ENCODE peak calls at places on chromosomes 5 and 9, in four cellular contexts. One of them, this sample, is unnamed.

GRCh38 chr9:382383-382782 is 167.7 kb downstream of the DOCK8 start:
- DNase-seq in B cell: no peak
- DNase-seq in WTC11: no peak
- DNase-seq in adrenal gland: no peak
- DNase-seq in this sample: no peak

GRCh38 chr5:143877196-143877595 is 65.2 kb downstream of the HMHB1 start:
- DNase-seq in B cell: no peak
- DNase-seq in WTC11: no peak
- DNase-seq in adrenal gland: no peak
- DNase-seq in this sample: no peak

GRCh38 chr5:116750626-116751188 is 176.1 kb upstream of the SEMA6A start:
- DNase-seq in B cell: no peak
- DNase-seq in WTC11: no peak
- DNase-seq in adrenal gland: no peak
- DNase-seq in this sample: no peak

GRCh38 chr9:127903557-127904475 is 4.4 kb upstream of the ST6GALNAC6 start:
- DNase-seq in B cell: no peak
- DNase-seq in WTC11: peak
- DNase-seq in adrenal gland: peak
- DNase-seq in this sample: no peak

GRCh38 chr5:61330879-61331406 is 1.1 kb upstream of the ZSWIM6 start:
- DNase-seq in B cell: peak
- DNase-seq in WTC11: peak
- DNase-seq in adrenal gland: peak
- DNase-seq in this sample: no peak

GRCh38 chr5:3265131-3265885 is 330.3 kb upstream of the IRX1 start:
- DNase-seq in B cell: no peak
- DNase-seq in WTC11: no peak
- DNase-seq in adrenal gland: no peak
- DNase-seq in this sample: no peak

GRCh38 chr5:93569295-93570164 is 11.5 kb downstream of the NR2F1-AS1 start:
- DNase-seq in B cell: peak
- DNase-seq in WTC11: no peak
- DNase-seq in adrenal gland: no peak
- DNase-seq in this sample: no peak

GRCh38 chr9:37943329-37944265 is 39.7 kb upstream of the SLC25A51 start:
- DNase-seq in B cell: no peak
- DNase-seq in WTC11: no peak
- DNase-seq in adrenal gland: peak
- DNase-seq in this sample: peak

GRCh38 chr5:169304175-169304574 is 3.2 kb upstream of the SLIT3 start:
- DNase-seq in B cell: no peak
- DNase-seq in WTC11: no peak
- DNase-seq in adrenal gland: no peak
- DNase-seq in this sample: no peak

GRCh38 chr5:141534492-141535213 is 45.8 kb downstream of the PCDHGC5 start:
- DNase-seq in B cell: no peak
- DNase-seq in WTC11: no peak
- DNase-seq in adrenal gland: no peak
- DNase-seq in this sample: no peak

GRCh38 chr9:93139365-93140182 is 5.5 kb upstream of the NINJ1 start:
- DNase-seq in B cell: no peak
- DNase-seq in WTC11: no peak
- DNase-seq in adrenal gland: no peak
- DNase-seq in this sample: no peak

GRCh38 chr5:122999947-123000563 is 36.5 kb downstream of the PPIC start:
- DNase-seq in B cell: peak
- DNase-seq in WTC11: peak
- DNase-seq in adrenal gland: no peak
- DNase-seq in this sample: no peak

DNA sequence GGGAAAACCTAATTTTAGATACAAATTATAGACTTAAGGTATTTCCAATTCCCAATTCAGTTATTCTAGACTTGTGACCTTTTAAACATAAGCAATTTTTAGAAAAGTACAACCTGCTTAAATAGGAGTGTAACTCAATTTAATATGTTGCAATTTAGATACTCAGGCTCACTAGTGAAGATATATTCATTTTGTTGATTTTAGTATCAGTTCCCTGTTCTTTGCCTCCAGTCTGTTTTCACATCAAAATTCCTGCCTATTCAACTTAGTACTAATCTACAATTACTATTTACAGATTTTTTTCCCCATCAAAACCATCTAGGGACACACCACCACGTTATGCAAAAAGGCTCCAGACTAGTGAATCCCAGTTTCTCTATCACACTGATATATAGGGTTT is 30.4 kb downstream of the PWWP2A start:
- DNase-seq in B cell: no peak
- DNase-seq in WTC11: no peak
- DNase-seq in adrenal gland: no peak
- DNase-seq in this sample: no peak
- TF ChIP-seq CTCF in B cell: no peak
- TF ChIP-seq CTCF in WTC11: no peak
- TF ChIP-seq CTCF in adrenal gland: no peak
- TF ChIP-seq CTCF in this sample: no peak

GRCh38 chr5:132754111-132754510 is 6.9 kb downstream of the CCNI2 start:
- DNase-seq in B cell: peak
- DNase-seq in WTC11: no peak
- DNase-seq in adrenal gland: no peak
- DNase-seq in this sample: no peak
- TF ChIP-seq CTCF in B cell: no peak
- TF ChIP-seq CTCF in WTC11: no peak
- TF ChIP-seq CTCF in adrenal gland: no peak
- TF ChIP-seq CTCF in this sample: no peak

DNA sequence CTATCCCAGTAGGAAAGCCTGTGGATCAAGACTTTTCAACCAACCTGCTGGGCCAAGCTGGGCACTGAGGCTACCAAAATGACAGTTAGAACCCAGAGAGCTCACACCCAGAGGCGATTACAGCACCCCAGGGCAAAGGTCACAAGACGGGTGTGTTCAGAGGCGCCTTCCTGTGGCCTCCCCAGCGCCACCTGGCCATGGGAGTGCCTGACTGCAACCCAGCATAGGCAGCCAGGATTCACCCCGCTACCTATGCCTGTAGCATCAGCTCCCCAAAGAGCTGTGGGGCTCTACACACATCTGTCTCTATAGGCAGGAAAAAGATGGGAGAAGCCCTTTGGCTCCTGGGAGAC is 33.5 kb downstream of the PDGFRB start:
- DNase-seq in B cell: no peak
- DNase-seq in WTC11: peak
- DNase-seq in adrenal gland: no peak
- DNase-seq in this sample: no peak
- TF ChIP-seq CTCF in B cell: no peak
- TF ChIP-seq CTCF in WTC11: no peak
- TF ChIP-seq CTCF in adrenal gland: no peak
- TF ChIP-seq CTCF in this sample: peak

DNA sequence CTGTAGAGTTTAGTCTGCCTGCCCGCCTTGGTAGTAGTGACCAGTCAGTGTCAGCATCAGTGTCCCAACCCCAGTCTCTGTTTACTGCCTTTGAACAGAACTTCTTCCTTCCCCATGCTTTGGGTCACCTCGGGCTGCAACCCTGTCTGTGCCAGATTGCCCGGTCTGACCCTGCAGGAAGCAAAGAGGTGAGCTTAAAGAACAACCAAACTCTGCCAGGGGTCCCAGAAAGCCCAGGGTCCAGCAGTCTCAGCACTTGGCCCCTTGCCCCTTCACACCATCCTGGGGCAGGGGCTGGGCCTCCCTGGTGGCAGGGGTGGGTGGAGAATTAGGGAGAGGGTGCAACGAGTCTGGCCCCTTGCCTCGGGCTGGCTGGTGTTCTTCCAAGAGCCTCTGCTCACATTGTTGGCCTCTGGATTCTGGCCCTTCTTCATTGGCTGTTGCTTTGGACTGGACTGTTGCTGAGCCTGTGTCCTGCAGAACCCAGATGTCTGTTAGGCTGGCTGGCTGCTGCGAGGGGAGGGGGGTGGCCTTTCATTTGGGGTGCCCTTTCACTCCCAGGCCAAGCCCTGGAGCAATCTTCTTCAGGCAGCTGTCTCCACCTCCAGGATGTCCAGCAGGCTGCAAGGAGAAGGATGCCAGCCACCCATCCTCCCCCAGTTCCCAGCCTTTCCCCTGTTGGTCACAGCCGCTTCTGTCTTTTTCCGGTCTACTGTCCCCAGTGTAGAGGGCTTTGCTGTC is 51.2 kb downstream of the SAR1B start:
- DNase-seq in B cell: peak
- DNase-seq in WTC11: no peak
- DNase-seq in adrenal gland: no peak
- DNase-seq in this sample: no peak
- TF ChIP-seq CTCF in B cell: no peak
- TF ChIP-seq CTCF in WTC11: no peak
- TF ChIP-seq CTCF in adrenal gland: no peak
- TF ChIP-seq CTCF in this sample: peak

GRCh38 chr5:174937201-174938130 is 213.1 kb downstream of the MSX2 start:
- DNase-seq in B cell: no peak
- DNase-seq in WTC11: no peak
- DNase-seq in adrenal gland: no peak
- DNase-seq in this sample: no peak

DNA sequence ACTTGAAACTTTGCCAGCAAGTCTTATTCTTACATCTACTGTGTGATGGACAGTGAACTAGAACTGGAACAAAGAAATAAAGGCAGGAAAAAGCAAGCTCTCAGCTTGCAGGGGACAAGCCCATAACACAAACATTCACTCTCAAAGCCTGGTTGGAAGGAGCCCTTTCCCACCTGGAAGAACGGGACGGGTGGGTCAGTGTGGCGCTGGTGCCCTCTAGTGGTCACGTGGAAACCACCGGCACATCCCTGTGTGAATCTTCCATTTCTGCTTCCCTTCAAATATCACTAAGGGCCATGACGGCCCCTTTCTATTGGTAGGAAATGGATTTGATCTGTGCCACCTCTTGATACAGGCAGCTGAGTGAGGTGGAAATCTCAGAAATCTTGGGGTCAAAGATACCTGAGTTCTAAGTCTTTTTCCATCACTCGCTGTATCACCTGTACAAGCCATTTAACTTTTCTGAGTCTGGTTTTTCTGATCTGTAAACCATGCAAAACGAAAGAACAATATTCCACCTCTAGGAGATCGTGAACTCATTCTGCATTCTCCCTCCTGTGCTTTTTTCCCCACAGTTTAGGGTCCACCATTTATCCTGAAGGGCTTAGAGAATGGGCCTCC is 211.6 kb downstream of the MSX2 start:
- DNase-seq in B cell: peak
- DNase-seq in WTC11: peak
- DNase-seq in adrenal gland: peak
- DNase-seq in this sample: peak
- TF ChIP-seq CTCF in B cell: peak
- TF ChIP-seq CTCF in WTC11: peak
- TF ChIP-seq CTCF in adrenal gland: peak
- TF ChIP-seq CTCF in this sample: peak

GRCh38 chr9:18791074-18791473 is 241.9 kb downstream of the SAXO1 start:
- DNase-seq in B cell: no peak
- DNase-seq in WTC11: peak
- DNase-seq in adrenal gland: no peak
- DNase-seq in this sample: no peak
- TF ChIP-seq CTCF in B cell: no peak
- TF ChIP-seq CTCF in WTC11: peak
- TF ChIP-seq CTCF in adrenal gland: no peak
- TF ChIP-seq CTCF in this sample: peak

DNA sequence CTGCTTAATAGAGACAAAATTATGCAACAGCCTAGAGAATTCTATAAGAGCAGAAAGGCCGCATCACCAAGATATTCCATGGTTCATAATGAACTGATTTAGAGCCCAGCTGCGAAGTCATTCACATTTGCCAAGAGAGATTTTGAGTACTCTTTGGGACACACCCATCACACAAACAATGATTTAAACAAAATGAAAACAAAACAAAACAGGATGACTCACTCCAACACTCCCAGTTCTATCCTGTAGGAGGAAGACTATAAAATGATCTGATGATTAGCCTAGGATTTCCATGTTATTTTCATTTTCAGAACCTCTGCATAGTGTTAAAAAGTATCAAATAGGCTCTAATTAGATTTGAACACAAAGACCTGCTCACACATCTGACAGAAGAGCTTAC is 145.8 kb upstream of the GNA14 start:
- DNase-seq in B cell: no peak
- DNase-seq in WTC11: no peak
- DNase-seq in adrenal gland: no peak
- DNase-seq in this sample: peak
- TF ChIP-seq CTCF in B cell: no peak
- TF ChIP-seq CTCF in WTC11: no peak
- TF ChIP-seq CTCF in adrenal gland: peak
- TF ChIP-seq CTCF in this sample: peak

DNA sequence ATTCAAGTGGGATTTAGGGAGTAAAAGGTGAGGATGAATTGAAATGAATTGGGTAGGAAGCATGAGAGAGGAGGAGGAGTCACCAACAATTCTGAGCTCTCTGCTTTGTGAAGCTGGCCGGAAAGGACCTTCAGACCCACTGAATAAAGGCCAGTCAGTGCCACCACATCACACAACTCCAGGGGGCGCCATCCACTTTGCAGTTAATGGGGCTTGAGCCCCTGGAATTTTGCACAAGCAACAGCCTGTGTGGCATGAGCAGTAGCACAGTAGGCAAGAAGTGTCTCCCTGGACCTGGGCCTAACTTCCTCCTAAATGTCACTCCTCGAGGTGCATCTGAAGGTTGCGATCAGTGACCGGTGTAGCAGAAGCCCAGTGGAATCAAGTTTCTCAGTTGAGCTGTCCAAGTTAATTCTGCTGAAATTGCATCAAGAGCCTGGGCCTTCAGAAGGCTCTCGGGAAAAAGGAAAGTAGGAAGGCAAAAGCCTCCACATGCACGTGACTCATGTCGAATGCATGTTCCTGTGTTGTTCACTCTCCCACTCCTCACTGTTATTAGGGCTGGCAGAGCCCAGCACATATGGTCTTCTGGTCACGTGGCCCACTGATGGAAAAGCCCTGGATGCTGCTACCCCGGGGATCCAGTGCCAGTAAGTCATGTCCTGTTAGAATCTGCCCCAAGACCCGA is 27.8 kb upstream of the GLIS3 start:
- DNase-seq in B cell: no peak
- DNase-seq in WTC11: peak
- DNase-seq in adrenal gland: no peak
- DNase-seq in this sample: peak
- TF ChIP-seq CTCF in B cell: no peak
- TF ChIP-seq CTCF in WTC11: peak
- TF ChIP-seq CTCF in adrenal gland: no peak
- TF ChIP-seq CTCF in this sample: peak

GRCh38 chr9:133188006-133188842 is 20.8 kb downstream of the OBP2B start:
- DNase-seq in B cell: no peak
- DNase-seq in WTC11: peak
- DNase-seq in adrenal gland: no peak
- DNase-seq in this sample: no peak
- TF ChIP-seq CTCF in B cell: no peak
- TF ChIP-seq CTCF in WTC11: no peak
- TF ChIP-seq CTCF in adrenal gland: no peak
- TF ChIP-seq CTCF in this sample: no peak

GRCh38 chr9:69121155-69122085 is 52.7 kb upstream of the TJP2 start:
- DNase-seq in B cell: peak
- DNase-seq in WTC11: peak
- DNase-seq in adrenal gland: peak
- DNase-seq in this sample: no peak
- TF ChIP-seq CTCF in B cell: no peak
- TF ChIP-seq CTCF in WTC11: no peak
- TF ChIP-seq CTCF in adrenal gland: no peak
- TF ChIP-seq CTCF in this sample: no peak